ENCODE peak calls at places on chromosome 19, in six cellular contexts. X is fibroblast of pulmonary artery, D is choroid plexus epithelial cell, E is GM12892, I is Caco-2, G is HFF-Myc. Y is an unnamed sample.

GRCh38 chr19:43799502-43800142 is 2.6 kb downstream of the LYPD5 start:
- DNase-seq in X (no peak), D (no peak), E (no peak), I (no peak), G (no peak), Y (peak)

GRCh38 chr19:39937094-39937493 is 2.7 kb upstream of the FCGBP start:
- DNase-seq in X (no peak), D (no peak), E (no peak), I (no peak), G (no peak), Y (no peak)

GRCh38 chr19:45632468-45633196 is 6.6 kb downstream of the EML2 start:
- DNase-seq in X (peak), D (peak), E (no peak), I (peak), G (peak), Y (peak)

GRCh38 chr19:10151521-10151920 is 31.8 kb upstream of the EIF3G start:
- DNase-seq in X (no peak), D (no peak), E (no peak), I (no peak), G (no peak), Y (no peak)

GRCh38 chr19:39544201-39544903 is 4.4 kb upstream of the EID2 start:
- DNase-seq in X (peak), D (peak), E (no peak), I (no peak), G (no peak), Y (peak)

GRCh38 chr19:13902993-13903555 is 2.8 kb downstream of the BRME1 start:
- DNase-seq in X (peak), D (peak), E (no peak), I (peak), G (no peak), Y (no peak)

GRCh38 chr19:10404888-10405808 is 1.8 kb upstream of the CDC37 start:
- DNase-seq in X (no peak), D (peak), E (no peak), I (no peak), G (no peak), Y (no peak)

GRCh38 chr19:19425170-19425875 is 19.8 kb downstream of the GATAD2A start:
- DNase-seq in X (no peak), D (no peak), E (no peak), I (no peak), G (no peak), Y (no peak)

GRCh38 chr19:16351133-16351809 is 26.6 kb downstream of the KLF2 start:
- DNase-seq in X (peak), D (no peak), E (no peak), I (no peak), G (peak), Y (peak)

GRCh38 chr19:3413796-3414327 is 47.5 kb downstream of the NFIC start:
- DNase-seq in X (no peak), D (no peak), E (no peak), I (no peak), G (no peak), Y (no peak)